ENCODE peak calls at places on chromosome 20, in six cellular contexts. One of them, this sample, is unnamed.

GRCh38 chr20:63293866-63294535 is 1.0 kb downstream of the COL20A1 start:
- DNase-seq in midbrain: no peak
- DNase-seq in naive thymus-derived CD8-positive, alpha-beta T cell: no peak
- DNase-seq in stimulated activated CD4-positive, alpha-beta T cell treated with anti-CD3 and anti-CD28 coated beads, Interleukin-1b, Interleukin-23, amount 100 ng/mL, for 1 hour: no peak
- DNase-seq in heart left ventricle: no peak
- DNase-seq in lung: no peak
- DNase-seq in this sample: no peak

GRCh38 chr20:36549942-36550796 is 8.8 kb downstream of the MYL9 start:
- DNase-seq in stimulated activated CD4-positive, alpha-beta T cell treated with anti-CD3 and anti-CD28 coated beads, Interleukin-1b, Interleukin-23, amount 100 ng/mL, for 1 hour: no peak
- DNase-seq in naive thymus-derived CD8-positive, alpha-beta T cell: no peak
- DNase-seq in heart left ventricle: no peak
- DNase-seq in lung: no peak
- DNase-seq in midbrain: no peak
- DNase-seq in this sample: no peak

GRCh38 chr20:4978050-4978918 is 23.0 kb downstream of the SLC23A2 start:
- DNase-seq in stimulated activated CD4-positive, alpha-beta T cell treated with anti-CD3 and anti-CD28 coated beads, Interleukin-1b, Interleukin-23, amount 100 ng/mL, for 1 hour: no peak
- DNase-seq in heart left ventricle: no peak
- DNase-seq in naive thymus-derived CD8-positive, alpha-beta T cell: no peak
- DNase-seq in lung: no peak
- DNase-seq in midbrain: no peak
- DNase-seq in this sample: peak; percentile 49

GRCh38 chr20:44364780-44365179 is 9.3 kb downstream of the HNF4A start:
- DNase-seq in heart left ventricle: no peak
- DNase-seq in naive thymus-derived CD8-positive, alpha-beta T cell: no peak
- DNase-seq in stimulated activated CD4-positive, alpha-beta T cell treated with anti-CD3 and anti-CD28 coated beads, Interleukin-1b, Interleukin-23, amount 100 ng/mL, for 1 hour: no peak
- DNase-seq in lung: no peak
- DNase-seq in midbrain: no peak
- DNase-seq in this sample: no peak

GRCh38 chr20:63740070-63740500 is 509 bp downstream of the SLC2A4RG start:
- DNase-seq in lung: no peak
- DNase-seq in midbrain: peak; percentile 12
- DNase-seq in heart left ventricle: peak; percentile 82
- DNase-seq in naive thymus-derived CD8-positive, alpha-beta T cell: peak; percentile 79
- DNase-seq in stimulated activated CD4-positive, alpha-beta T cell treated with anti-CD3 and anti-CD28 coated beads, Interleukin-1b, Interleukin-23, amount 100 ng/mL, for 1 hour: no peak
- DNase-seq in this sample: no peak

GRCh38 chr20:63542696-63543095 is 4.9 kb downstream of the SRMS start:
- DNase-seq in heart left ventricle: no peak
- DNase-seq in naive thymus-derived CD8-positive, alpha-beta T cell: no peak
- DNase-seq in stimulated activated CD4-positive, alpha-beta T cell treated with anti-CD3 and anti-CD28 coated beads, Interleukin-1b, Interleukin-23, amount 100 ng/mL, for 1 hour: no peak
- DNase-seq in midbrain: no peak
- DNase-seq in lung: no peak
- DNase-seq in this sample: no peak

GRCh38 chr20:536426-537012 is 7.1 kb downstream of the CSNK2A1 start:
- DNase-seq in midbrain: no peak
- DNase-seq in naive thymus-derived CD8-positive, alpha-beta T cell: no peak
- DNase-seq in stimulated activated CD4-positive, alpha-beta T cell treated with anti-CD3 and anti-CD28 coated beads, Interleukin-1b, Interleukin-23, amount 100 ng/mL, for 1 hour: no peak
- DNase-seq in heart left ventricle: no peak
- DNase-seq in lung: no peak
- DNase-seq in this sample: no peak

GRCh38 chr20:52766645-52767435 is 205.3 kb upstream of the TSHZ2 start:
- DNase-seq in lung: no peak
- DNase-seq in stimulated activated CD4-positive, alpha-beta T cell treated with anti-CD3 and anti-CD28 coated beads, Interleukin-1b, Interleukin-23, amount 100 ng/mL, for 1 hour: no peak
- DNase-seq in midbrain: peak; percentile 1
- DNase-seq in naive thymus-derived CD8-positive, alpha-beta T cell: no peak
- DNase-seq in heart left ventricle: no peak
- DNase-seq in this sample: peak; percentile 72

GRCh38 chr20:34222208-34222607 is 19.0 kb upstream of the ASIP start:
- DNase-seq in midbrain: no peak
- DNase-seq in lung: no peak
- DNase-seq in heart left ventricle: no peak
- DNase-seq in stimulated activated CD4-positive, alpha-beta T cell treated with anti-CD3 and anti-CD28 coated beads, Interleukin-1b, Interleukin-23, amount 100 ng/mL, for 1 hour: no peak
- DNase-seq in naive thymus-derived CD8-positive, alpha-beta T cell: no peak
- DNase-seq in this sample: no peak

GRCh38 chr20:8454137-8454712 is 322.2 kb downstream of the PLCB1 start:
- DNase-seq in lung: no peak
- DNase-seq in naive thymus-derived CD8-positive, alpha-beta T cell: no peak
- DNase-seq in heart left ventricle: no peak
- DNase-seq in stimulated activated CD4-positive, alpha-beta T cell treated with anti-CD3 and anti-CD28 coated beads, Interleukin-1b, Interleukin-23, amount 100 ng/mL, for 1 hour: no peak
- DNase-seq in midbrain: no peak
- DNase-seq in this sample: no peak

GRCh38 chr20:50111120-50111828 is 1.7 kb downstream of the UBE2V1 start:
- DNase-seq in lung: no peak
- DNase-seq in stimulated activated CD4-positive, alpha-beta T cell treated with anti-CD3 and anti-CD28 coated beads, Interleukin-1b, Interleukin-23, amount 100 ng/mL, for 1 hour: no peak
- DNase-seq in heart left ventricle: no peak
- DNase-seq in naive thymus-derived CD8-positive, alpha-beta T cell: no peak
- DNase-seq in midbrain: no peak
- DNase-seq in this sample: no peak

GRCh38 chr20:58064411-58065010 is 163.9 kb downstream of the ANKRD60 start:
- DNase-seq in lung: peak; percentile 17
- DNase-seq in heart left ventricle: no peak
- DNase-seq in stimulated activated CD4-positive, alpha-beta T cell treated with anti-CD3 and anti-CD28 coated beads, Interleukin-1b, Interleukin-23, amount 100 ng/mL, for 1 hour: no peak
- DNase-seq in midbrain: no peak
- DNase-seq in naive thymus-derived CD8-positive, alpha-beta T cell: no peak
- DNase-seq in this sample: no peak

GRCh38 chr20:19407731-19408130 is 195.3 kb downstream of the SLC24A3 start:
- DNase-seq in heart left ventricle: no peak
- DNase-seq in midbrain: no peak
- DNase-seq in naive thymus-derived CD8-positive, alpha-beta T cell: no peak
- DNase-seq in stimulated activated CD4-positive, alpha-beta T cell treated with anti-CD3 and anti-CD28 coated beads, Interleukin-1b, Interleukin-23, amount 100 ng/mL, for 1 hour: no peak
- DNase-seq in lung: no peak
- DNase-seq in this sample: no peak

GRCh38 chr20:53707341-53708102 is 113.9 kb upstream of the ZNF217 start:
- DNase-seq in naive thymus-derived CD8-positive, alpha-beta T cell: no peak
- DNase-seq in heart left ventricle: no peak
- DNase-seq in midbrain: no peak
- DNase-seq in lung: no peak
- DNase-seq in stimulated activated CD4-positive, alpha-beta T cell treated with anti-CD3 and anti-CD28 coated beads, Interleukin-1b, Interleukin-23, amount 100 ng/mL, for 1 hour: no peak
- DNase-seq in this sample: no peak

GRCh38 chr20:48791666-48792071 is 36.1 kb downstream of the PREX1 start:
- DNase-seq in heart left ventricle: no peak
- DNase-seq in stimulated activated CD4-positive, alpha-beta T cell treated with anti-CD3 and anti-CD28 coated beads, Interleukin-1b, Interleukin-23, amount 100 ng/mL, for 1 hour: no peak
- DNase-seq in midbrain: no peak
- DNase-seq in naive thymus-derived CD8-positive, alpha-beta T cell: no peak
- DNase-seq in lung: no peak
- DNase-seq in this sample: no peak

GRCh38 chr20:11140359-11140758 is 466.6 kb upstream of the JAG1 start:
- DNase-seq in midbrain: no peak
- DNase-seq in stimulated activated CD4-positive, alpha-beta T cell treated with anti-CD3 and anti-CD28 coated beads, Interleukin-1b, Interleukin-23, amount 100 ng/mL, for 1 hour: no peak
- DNase-seq in lung: no peak
- DNase-seq in naive thymus-derived CD8-positive, alpha-beta T cell: no peak
- DNase-seq in heart left ventricle: no peak
- DNase-seq in this sample: no peak

GRCh38 chr20:37316116-37316774 is 26.8 kb downstream of the MANBAL start:
- DNase-seq in naive thymus-derived CD8-positive, alpha-beta T cell: peak; percentile 61
- DNase-seq in lung: no peak
- DNase-seq in heart left ventricle: no peak
- DNase-seq in stimulated activated CD4-positive, alpha-beta T cell treated with anti-CD3 and anti-CD28 coated beads, Interleukin-1b, Interleukin-23, amount 100 ng/mL, for 1 hour: no peak
- DNase-seq in midbrain: no peak
- DNase-seq in this sample: no peak